ENCODE peak calls at places on chromosomes 5 and 9, in eight cellular contexts. C is HFFc6; B is hippocampal formation; W is psoas muscle; E is SW 1271; O is spleen; H is PC-3; I is activated CD4-positive, alpha-beta memory T cell treated with anti-CD3 and anti-CD28 coated beads, Interleukin-2, amount 10 ng/mL, durations not matched to agents 7 days and 5 days. S is an unnamed sample.

GRCh38 chr5:17019324-17019723 is 83.2 kb upstream of the MYO10 start:
- DNase-seq in C (no peak), B (no peak), W (no peak), E (no peak), O (no peak), H (no peak), I (no peak), S (no peak)

GRCh38 chr9:124602204-124602603 is 95.0 kb upstream of the NR5A1 start:
- DNase-seq in C (no peak), B (no peak), W (no peak), E (no peak), O (no peak), H (peak), I (no peak), S (no peak)

GRCh38 chr5:93360436-93361100 is 220.5 kb downstream of the NR2F1-AS1 start:
- DNase-seq in C (no peak), B (no peak), W (no peak), E (no peak), O (no peak), H (peak), I (no peak), S (no peak)

GRCh38 chr5:16660982-16661381 is 44.2 kb upstream of the RETREG1 start:
- DNase-seq in C (no peak), B (no peak), W (no peak), E (no peak), O (no peak), H (no peak), I (no peak), S (no peak)

GRCh38 chr5:40437452-40437861 is 242.3 kb upstream of the PTGER4 start:
- DNase-seq in C (peak), B (no peak), W (no peak), E (no peak), O (no peak), H (peak), I (peak), S (no peak)

GRCh38 chr9:134560654-134561053 is 80.9 kb upstream of the COL5A1 start:
- DNase-seq in C (no peak), B (no peak), W (no peak), E (no peak), O (no peak), H (no peak), I (no peak), S (no peak)

GRCh38 chr9:27340876-27341540 is 44.1 kb upstream of the EQTN start:
- DNase-seq in C (no peak), B (peak), W (no peak), E (no peak), O (no peak), H (no peak), I (no peak), S (no peak)

GRCh38 chr9:135939351-135940265 is 21.6 kb downstream of the UBAC1 start:
- DNase-seq in C (no peak), B (no peak), W (no peak), E (no peak), O (no peak), H (no peak), I (peak), S (no peak)

GRCh38 chr9:127817881-127818434 is 15.3 kb downstream of the FPGS start:
- DNase-seq in C (no peak), B (no peak), W (no peak), E (no peak), O (no peak), H (no peak), I (no peak), S (no peak)

GRCh38 chr5:137099651-137100050 is 399.5 kb downstream of the SPOCK1 start:
- DNase-seq in C (no peak), B (no peak), W (no peak), E (no peak), O (no peak), H (no peak), I (no peak), S (no peak)

GRCh38 chr9:134178781-134179551 is 14.6 kb upstream of the RNU6ATAC start:
- DNase-seq in C (no peak), B (no peak), W (peak), E (no peak), O (peak), H (no peak), I (no peak), S (no peak)

GRCh38 chr5:112614285-112614684 is 123.4 kb upstream of the APC start:
- DNase-seq in C (no peak), B (no peak), W (no peak), E (no peak), O (no peak), H (peak), I (no peak), S (no peak)

GRCh38 chr5:119411935-119412623 is 40.2 kb upstream of the HSD17B4 start:
- DNase-seq in C (peak), B (peak), W (peak), E (peak), O (no peak), H (peak), I (peak), S (peak)

GRCh38 chr9:137280478-137281344 is 3.2 kb downstream of the TOR4A start:
- DNase-seq in C (no peak), B (no peak), W (peak), E (no peak), O (peak), H (no peak), I (no peak), S (no peak)